ENCODE peak calls at places on chromosomes 16 and 17, in six cellular contexts. H is WTC11, P is HepG2, Y is H1, D is GM12878, J is K562. A is an unnamed sample.

GRCh38 chr16:30902070-30902972 is 5.9 kb downstream of the CTF1 start:
- DNase-seq in H (peak), P (peak), Y (peak), D (no peak), J (peak), A (peak)

GRCh38 chr17:52383493-52384100 is 225.1 kb upstream of the CA10 start:
- DNase-seq in H (peak), P (peak), Y (peak), D (no peak), J (peak), A (peak)

GRCh38 chr16:17474572-17474971 is 3.8 kb upstream of the XYLT1 start:
- DNase-seq in H (no peak), P (no peak), Y (no peak), D (no peak), J (no peak), A (no peak)

GRCh38 chr17:12691173-12691572 is 25.5 kb downstream of the MYOCD start:
- DNase-seq in H (no peak), P (no peak), Y (no peak), D (no peak), J (no peak), A (no peak)

GRCh38 chr17:70558821-70559220 is 389.5 kb downstream of the KCNJ2 start:
- DNase-seq in H (no peak), P (no peak), Y (no peak), D (no peak), J (no peak), A (no peak)

GRCh38 chr17:74959826-74960738 is 12.5 kb downstream of the HID1 start:
- DNase-seq in H (no peak), P (no peak), Y (no peak), D (no peak), J (peak), A (no peak)

GRCh38 chr17:8463089-8463488 is 27.4 kb downstream of the NDEL1 start:
- DNase-seq in H (no peak), P (no peak), Y (no peak), D (no peak), J (no peak), A (no peak)

GRCh38 chr17:56112086-56112485 is 41.2 kb upstream of the ANKFN1 start:
- DNase-seq in H (no peak), P (no peak), Y (no peak), D (no peak), J (no peak), A (no peak)

GRCh38 chr17:41894791-41895331 is 23.9 kb downstream of the ACLY start:
- DNase-seq in H (no peak), P (no peak), Y (no peak), D (no peak), J (no peak), A (no peak)

GRCh38 chr17:79992657-79993389 is 42.8 kb downstream of the TBC1D16 start:
- DNase-seq in H (no peak), P (no peak), Y (no peak), D (no peak), J (no peak), A (no peak)

GRCh38 chr17:63437287-63438091 is 8.6 kb downstream of the CYB561 start:
- DNase-seq in H (no peak), P (no peak), Y (no peak), D (no peak), J (peak), A (no peak)

GRCh38 chr16:82713778-82714177 is 87.0 kb downstream of the CDH13 start:
- DNase-seq in H (no peak), P (no peak), Y (no peak), D (no peak), J (no peak), A (no peak)

GRCh38 chr17:300881-301280 is 51.7 kb downstream of the RPH3AL start:
- DNase-seq in H (no peak), P (no peak), Y (no peak), D (no peak), J (no peak), A (no peak)

GRCh38 chr17:302300-302698 is 50.3 kb downstream of the RPH3AL start:
- DNase-seq in H (no peak), P (no peak), Y (no peak), D (no peak), J (no peak), A (no peak)

GRCh38 chr17:299546-299945 is 53.1 kb downstream of the RPH3AL start:
- DNase-seq in H (no peak), P (no peak), Y (no peak), D (no peak), J (no peak), A (no peak)

GRCh38 chr17:303161-303560 is 49.4 kb downstream of the RPH3AL start:
- DNase-seq in H (no peak), P (no peak), Y (no peak), D (no peak), J (no peak), A (no peak)

GRCh38 chr17:301681-302299 is 50.8 kb downstream of the RPH3AL start:
- DNase-seq in H (no peak), P (no peak), Y (no peak), D (no peak), J (no peak), A (no peak)
- TF ChIP-seq CREB1 in H (no peak), P (no peak), Y (no peak), D (no peak), J (no peak), A (no peak)

GRCh38 chr17:68821860-68822693 is 133.1 kb downstream of the ABCA8 start:
- DNase-seq in H (no peak), P (peak), Y (no peak), D (no peak), J (no peak), A (no peak)
- TF ChIP-seq CREB1 in H (no peak), P (peak), Y (no peak), D (no peak), J (no peak), A (no peak)

DNA sequence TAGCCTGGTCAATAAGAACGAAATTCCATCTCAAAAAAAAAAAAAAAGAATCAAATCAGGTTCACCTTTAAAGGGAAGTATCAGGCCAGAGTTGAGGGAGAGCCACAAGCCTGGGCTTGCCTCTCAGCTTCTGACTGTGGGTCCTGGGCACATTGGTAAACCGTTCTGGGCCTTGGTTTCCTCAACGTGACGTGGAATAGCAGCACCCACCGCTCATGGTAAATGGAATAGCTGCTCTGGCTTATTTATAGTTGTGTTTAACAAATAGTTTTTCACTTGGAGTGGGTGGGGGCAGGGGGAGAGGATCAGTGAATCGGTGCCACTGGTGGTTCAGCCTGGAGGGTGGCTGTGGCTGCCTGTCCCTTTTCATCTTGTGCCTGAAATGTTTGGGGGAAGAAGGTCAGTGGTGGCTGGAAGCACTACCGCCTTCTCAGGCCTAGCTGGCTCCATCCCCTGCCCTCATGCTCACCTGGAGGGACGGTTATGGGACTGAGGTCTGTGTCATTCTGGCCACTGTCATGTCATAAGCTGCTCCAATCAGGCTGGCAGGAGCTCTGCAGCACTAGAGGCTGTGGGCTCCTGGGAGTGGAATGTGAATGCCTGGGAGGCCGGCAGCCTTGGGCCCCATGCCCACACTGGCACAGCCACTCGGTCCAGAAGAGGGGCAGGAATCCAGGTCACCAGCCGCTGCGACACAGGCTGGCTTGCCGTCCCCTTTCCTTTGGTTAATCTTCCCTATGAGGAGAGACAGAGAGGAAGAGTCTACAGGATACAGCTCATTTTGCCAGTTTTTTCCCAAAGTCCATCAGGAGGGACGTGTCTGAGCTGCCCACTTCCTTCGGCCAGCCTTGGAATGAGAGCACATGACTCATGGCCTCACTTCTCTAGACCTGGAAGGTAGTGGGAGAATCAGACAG is 27.0 kb downstream of the CCR7 start:
- DNase-seq in H (no peak), P (no peak), Y (no peak), D (no peak), J (no peak), A (no peak)
- TF ChIP-seq CREB1 in H (no peak), P (no peak), Y (no peak), D (no peak), J (no peak), A (no peak)

GRCh38 chr17:65324574-65324973 is 187.4 kb downstream of the RGS9 start:
- DNase-seq in H (no peak), P (no peak), Y (no peak), D (no peak), J (no peak), A (no peak)
- TF ChIP-seq CREB1 in H (no peak), P (no peak), Y (no peak), D (no peak), J (no peak), A (no peak)

GRCh38 chr16:89489040-89489721 is 1.2 kb downstream of the ANKRD11 start:
- DNase-seq in H (peak), P (peak), Y (peak), D (peak), J (peak), A (peak)
- TF ChIP-seq CREB1 in H (no peak), P (no peak), Y (peak), D (peak), J (no peak), A (peak)

DNA sequence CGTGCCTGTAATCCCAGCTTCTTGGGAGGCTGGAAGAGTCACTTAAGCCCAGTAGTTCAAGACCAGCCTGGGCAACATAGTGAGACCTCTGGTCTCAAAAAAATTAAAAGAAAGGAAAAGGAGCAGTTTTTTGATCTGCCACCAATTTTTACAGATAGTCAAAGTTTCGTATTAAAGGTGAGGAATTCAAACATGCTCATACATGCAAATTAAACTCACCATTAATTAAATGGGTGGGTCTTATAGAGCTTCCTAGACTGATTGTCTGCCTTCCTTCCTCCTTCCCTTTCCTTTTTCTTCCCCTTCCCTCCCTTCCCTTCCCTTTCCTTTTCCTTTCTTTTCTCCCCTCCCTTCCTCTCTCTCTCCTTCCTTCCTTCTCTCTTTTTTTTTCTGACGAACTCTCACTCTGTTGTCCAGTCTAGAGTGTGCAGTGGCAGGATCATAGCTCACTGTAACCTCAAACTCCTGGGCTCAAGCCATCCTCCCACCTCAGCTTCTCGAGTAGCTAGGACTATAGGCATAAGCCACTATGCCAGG is 36.4 kb upstream of the VPS4A start:
- DNase-seq in H (no peak), P (no peak), Y (no peak), D (no peak), J (no peak), A (no peak)
- TF ChIP-seq CREB1 in H (no peak), P (no peak), Y (no peak), D (no peak), J (no peak), A (no peak)

GRCh38 chr17:1830288-1830687 is 483 bp downstream of the RPA1 start:
- DNase-seq in H (no peak), P (peak), Y (peak), D (no peak), J (peak), A (peak)
- TF ChIP-seq CREB1 in H (no peak), P (no peak), Y (no peak), D (no peak), J (no peak), A (no peak)

GRCh38 chr17:82267575-82268379 is 5.7 kb downstream of the CSNK1D start:
- DNase-seq in H (no peak), P (peak), Y (no peak), D (no peak), J (peak), A (no peak)
- TF ChIP-seq CREB1 in H (no peak), P (peak), Y (no peak), D (no peak), J (no peak), A (no peak)

GRCh38 chr17:31724026-31724425 is 135.0 kb downstream of the COPRS start:
- DNase-seq in H (no peak), P (no peak), Y (peak), D (no peak), J (no peak), A (no peak)
- TF ChIP-seq CREB1 in H (no peak), P (no peak), Y (no peak), D (no peak), J (no peak), A (no peak)

A was measured in GM23338.